ENCODE peak calls at places on chromosomes 4 and X, in ten cellular contexts. B is body of pancreas; Z is breast epithelium; Y is CD8-positive, alpha-beta memory T cell; X is aorta; J is kidney; A is A549; C is lung; F is tibial nerve; K is right atrium auricular region. R is an unnamed sample.

GRCh38 chr4:169900241-169900845 is 125.9 kb downstream of the MFAP3L start:
- DNase-seq in B (no peak), Z (no peak), Y (no peak), X (no peak), J (no peak), A (no peak), C (no peak), F (no peak), K (no peak), R (no peak)

GRCh38 chrX:145821291-145821897 is 3.8 kb downstream of the SLITRK2 start:
- DNase-seq in B (no peak), Z (no peak), Y (no peak), X (peak; percentile 46), J (peak; percentile 55), A (no peak), C (no peak), F (no peak), K (no peak), R (no peak)

GRCh38 chr4:183960021-183960420 is 54.9 kb downstream of the STOX2 start:
- DNase-seq in B (peak; percentile 92), Z (no peak), Y (no peak), X (no peak), J (no peak), A (peak; percentile 39), C (no peak), F (peak; percentile 76), K (peak; percentile 81), R (peak; percentile 32)

GRCh38 chrX:39212456-39212855 is 411.2 kb downstream of the MID1IP1 start:
- DNase-seq in B (no peak), Z (no peak), Y (no peak), X (no peak), J (no peak), A (no peak), C (no peak), F (no peak), K (no peak), R (no peak)

GRCh38 chr4:11106190-11106589 is 322.5 kb downstream of the HS3ST1 start:
- DNase-seq in B (no peak), Z (no peak), Y (no peak), X (no peak), J (no peak), A (no peak), C (no peak), F (no peak), K (no peak), R (no peak)

GRCh38 chr4:159107203-159107921 is 4.5 kb downstream of the RAPGEF2 start:
- DNase-seq in B (no peak), Z (no peak), Y (no peak), X (no peak), J (no peak), A (no peak), C (no peak), F (no peak), K (no peak), R (no peak)

GRCh38 chr4:83114576-83114975 is at the start of gene PLAC8:
- DNase-seq in B (no peak), Z (no peak), Y (peak; percentile 86), X (no peak), J (no peak), A (no peak), C (no peak), F (no peak), K (no peak), R (no peak)

GRCh38 chrX:95893632-95894031 is 791.0 kb upstream of the DIAPH2 start:
- DNase-seq in B (no peak), Z (no peak), Y (no peak), X (no peak), J (no peak), A (no peak), C (no peak), F (peak; percentile 10), K (no peak), R (no peak)

GRCh38 chr4:183721207-183722081 is 62.4 kb downstream of the TRAPPC11 start:
- DNase-seq in B (peak; percentile 87), Z (no peak), Y (peak; percentile 44), X (peak; percentile 69), J (peak; percentile 85), A (peak; percentile 89), C (peak; percentile 74), F (no peak), K (no peak), R (no peak)

GRCh38 chr4:177182156-177182555 is 127.5 kb upstream of the NEIL3 start:
- DNase-seq in B (no peak), Z (no peak), Y (no peak), X (no peak), J (no peak), A (no peak), C (no peak), F (no peak), K (no peak), R (no peak)

GRCh38 chr4:150302553-150302952 is 224.3 kb downstream of the DCLK2 start:
- DNase-seq in B (peak; percentile 53), Z (no peak), Y (no peak), X (no peak), J (no peak), A (peak; percentile 64), C (no peak), F (no peak), K (no peak), R (no peak)

GRCh38 chr4:58451707-58452106 is 1341.5 kb upstream of the IGFBP7 start:
- DNase-seq in B (no peak), Z (no peak), Y (no peak), X (no peak), J (no peak), A (no peak), C (no peak), F (no peak), K (no peak), R (no peak)

GRCh38 chr4:175405961-175406360 is 406.1 kb downstream of the GPM6A start:
- DNase-seq in B (no peak), Z (no peak), Y (no peak), X (no peak), J (no peak), A (no peak), C (no peak), F (no peak), K (no peak), R (no peak)

GRCh38 chrX:103175944-103176753 is 38.8 kb upstream of the BEX4 start:
- DNase-seq in B (peak; percentile 71), Z (peak; percentile 60), Y (peak; percentile 44), X (peak; percentile 62), J (no peak), A (peak; percentile 39), C (peak; percentile 51), F (peak; percentile 84), K (peak; percentile 75), R (no peak)

GRCh38 chr4:2469192-2469984 is 482 bp downstream of the RNF4 start:
- DNase-seq in B (peak; percentile 43), Z (peak; percentile 59), Y (peak; percentile 83), X (peak; percentile 66), J (peak; percentile 85), A (peak; percentile 32), C (peak; percentile 56), F (peak; percentile 16), K (no peak), R (peak; percentile 7)

GRCh38 chr4:105887508-105887907 is 7.8 kb upstream of the NPNT start:
- DNase-seq in B (no peak), Z (no peak), Y (no peak), X (no peak), J (no peak), A (no peak), C (no peak), F (no peak), K (no peak), R (no peak)

DNA sequence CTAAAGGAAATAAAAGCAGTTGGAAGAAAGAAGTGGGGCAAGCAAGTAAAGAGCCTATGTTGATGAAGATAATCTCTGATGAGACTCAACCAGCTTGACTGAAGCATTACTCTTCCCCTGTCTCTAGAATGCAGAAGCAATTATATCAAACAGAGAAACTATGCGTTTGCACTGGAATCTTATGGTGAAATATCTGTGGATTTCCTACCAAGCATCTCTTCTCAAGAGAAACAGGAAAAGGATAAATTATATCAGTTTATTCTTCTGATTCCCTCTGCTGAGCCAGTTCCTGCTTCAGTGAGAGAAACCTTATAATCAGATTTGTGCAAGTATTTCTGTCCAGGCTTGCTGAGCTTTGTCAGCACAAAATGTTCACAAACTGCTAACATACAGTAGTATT is 316.7 kb upstream of the SLC7A11 start:
- DNase-seq in B (no peak), Z (no peak), Y (no peak), X (no peak), J (no peak), A (no peak), C (no peak), F (no peak), K (no peak), R (no peak)
- H3K4me3 ChIP-seq in B (no peak overlapping the region), Z (no peak overlapping the region), Y (no peak overlapping the region), X (no peak overlapping the region), J (no peak overlapping the region), A (no peak overlapping the region), C (no peak overlapping the region), F (no peak overlapping the region), K (no peak overlapping the region), R (no peak overlapping the region)

GRCh38 chr4:57083107-57083506 is 27.1 kb downstream of the IGFBP7 start:
- DNase-seq in B (no peak), Z (no peak), Y (no peak), X (no peak), J (no peak), A (no peak), C (no peak), F (no peak), K (no peak), R (no peak)
- H3K4me1 ChIP-seq in B (peaks cover 34% of the 10 kb centered on the region), Z (no peaks in the 10 kb centered on the region), Y (no peaks in the 10 kb centered on the region), X (peaks cover 19% of the 10 kb centered on the region), J (peaks cover 63% of the 10 kb centered on the region), A (peaks cover 64% of the 10 kb centered on the region), C (peaks cover 12% of the 10 kb centered on the region), F (peaks cover 25% of the 10 kb centered on the region), K (peaks cover 49% of the 10 kb centered on the region), R (peaks cover 15% of the 10 kb centered on the region)

DNA sequence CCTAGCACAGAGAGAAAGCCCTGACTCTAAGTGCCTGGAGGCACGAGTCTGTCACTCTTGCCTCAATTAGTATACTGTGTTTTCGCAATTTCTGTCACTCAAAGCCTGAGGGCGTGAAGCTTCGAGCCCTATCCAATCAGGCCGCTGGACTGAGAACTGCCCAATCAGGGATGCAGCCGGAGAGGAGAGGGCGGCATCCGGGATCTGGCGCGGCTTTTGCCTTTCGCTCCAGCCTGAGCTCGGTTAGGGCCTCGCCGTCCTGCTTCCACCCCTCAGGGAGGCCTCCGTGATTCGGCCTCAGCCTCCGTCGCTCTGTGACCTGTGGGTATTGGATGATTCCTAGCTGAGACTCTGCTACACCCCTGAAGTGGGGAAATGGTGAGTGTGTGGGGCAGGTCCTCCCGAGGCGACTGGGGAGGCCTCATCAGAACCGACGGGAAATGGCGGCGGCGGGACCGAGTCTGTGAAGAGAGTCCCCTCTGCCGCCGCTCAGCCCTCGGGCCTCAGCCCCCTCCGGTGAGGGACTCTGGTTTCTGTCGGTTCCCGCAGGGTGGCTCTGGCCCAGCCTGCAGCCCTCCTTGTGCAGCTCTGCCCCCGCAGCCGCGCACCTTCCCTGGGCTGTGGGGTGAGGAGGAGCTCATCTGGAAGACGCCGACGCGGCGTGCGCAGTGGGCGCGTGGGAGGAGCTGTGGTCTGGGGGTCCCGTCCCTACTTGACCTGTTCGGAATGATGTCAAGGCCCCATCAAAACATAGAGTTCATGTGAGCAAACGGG is 48.5 kb downstream of the ZNF141 start:
- DNase-seq in B (no peak), Z (no peak), Y (no peak), X (no peak), J (no peak), A (no peak), C (no peak), F (no peak), K (no peak), R (no peak)
- H3K9me3 ChIP-seq in B (peaks cover 74% of the 10 kb centered on the region), Z (peaks cover 95% of the 10 kb centered on the region), Y (peaks cover 46% of the 10 kb centered on the region), X (peaks cover 20% of the 10 kb centered on the region), J (peaks cover 57% of the 10 kb centered on the region), A (peaks cover 16% of the 10 kb centered on the region), C (peaks cover 17% of the 10 kb centered on the region), F (peaks cover 15% of the 10 kb centered on the region), K (peaks cover 35% of the 10 kb centered on the region), R (peaks cover 10% of the 10 kb centered on the region)

GRCh38 chrX:45771560-45772340 is 571.1 kb upstream of the DIPK2B start:
- DNase-seq in B (no peak), Z (no peak), Y (peak; percentile 58), X (peak; percentile 58), J (peak; percentile 71), A (peak; percentile 38), C (no peak), F (no peak), K (no peak), R (no peak)
- H3K4me3 ChIP-seq in B (no peak overlapping the region), Z (no peak overlapping the region), Y (peak overlapping the region; percentile 26), X (no peak overlapping the region), J (peak overlapping the region; percentile 28), A (peak overlapping the region; percentile 42), C (no peak overlapping the region), F (no peak overlapping the region), K (no peak overlapping the region), R (peak overlapping the region; percentile 5)